ENCODE peak calls at places on chromosomes 1 and 21, in seven cellular contexts. One of them, this sample, is unnamed.

GRCh38 chr1:4726620-4727341 is 72.4 kb downstream of the AJAP1 start:
- DNase-seq in PC-3: no peak
- DNase-seq in ovary: no peak
- DNase-seq in GM12878: no peak
- DNase-seq in iPS DF 6.9: no peak
- DNase-seq in foreskin keratinocyte: no peak
- DNase-seq in cardiac muscle cell: no peak
- DNase-seq in this sample: no peak

GRCh38 chr21:45021428-45022347 is 52.7 kb upstream of the ADARB1 start:
- DNase-seq in PC-3: no peak
- DNase-seq in ovary: peak
- DNase-seq in GM12878: no peak
- DNase-seq in iPS DF 6.9: no peak
- DNase-seq in foreskin keratinocyte: no peak
- DNase-seq in cardiac muscle cell: no peak
- DNase-seq in this sample: no peak

GRCh38 chr1:29521846-29522580 is 285.7 kb downstream of the PTPRU start:
- DNase-seq in PC-3: no peak
- DNase-seq in ovary: peak
- DNase-seq in GM12878: no peak
- DNase-seq in iPS DF 6.9: no peak
- DNase-seq in foreskin keratinocyte: no peak
- DNase-seq in cardiac muscle cell: no peak
- DNase-seq in this sample: no peak

GRCh38 chr1:163163861-163164582 is 38.7 kb downstream of the RGS5 start:
- DNase-seq in PC-3: peak
- DNase-seq in ovary: no peak
- DNase-seq in GM12878: no peak
- DNase-seq in iPS DF 6.9: no peak
- DNase-seq in foreskin keratinocyte: no peak
- DNase-seq in cardiac muscle cell: peak
- DNase-seq in this sample: no peak

GRCh38 chr21:17351766-17352165 is 161.1 kb upstream of the CXADR start:
- DNase-seq in PC-3: no peak
- DNase-seq in ovary: no peak
- DNase-seq in GM12878: no peak
- DNase-seq in iPS DF 6.9: no peak
- DNase-seq in foreskin keratinocyte: no peak
- DNase-seq in cardiac muscle cell: no peak
- DNase-seq in this sample: no peak

GRCh38 chr21:41993744-41994143 is 16.4 kb downstream of the ZBTB21 start:
- DNase-seq in PC-3: peak
- DNase-seq in ovary: no peak
- DNase-seq in GM12878: no peak
- DNase-seq in iPS DF 6.9: no peak
- DNase-seq in foreskin keratinocyte: no peak
- DNase-seq in cardiac muscle cell: peak
- DNase-seq in this sample: peak

GRCh38 chr1:43452789-43453441 is 816 bp downstream of the HYI start:
- DNase-seq in PC-3: peak
- DNase-seq in ovary: peak
- DNase-seq in GM12878: no peak
- DNase-seq in iPS DF 6.9: no peak
- DNase-seq in foreskin keratinocyte: no peak
- DNase-seq in cardiac muscle cell: peak
- DNase-seq in this sample: peak

GRCh38 chr1:29786195-29786594 is 549.9 kb downstream of the PTPRU start:
- DNase-seq in PC-3: no peak
- DNase-seq in ovary: no peak
- DNase-seq in GM12878: no peak
- DNase-seq in iPS DF 6.9: no peak
- DNase-seq in foreskin keratinocyte: no peak
- DNase-seq in cardiac muscle cell: no peak
- DNase-seq in this sample: no peak

GRCh38 chr21:43611598-43612369 is 47.5 kb downstream of the HSF2BP start:
- DNase-seq in PC-3: peak
- DNase-seq in ovary: peak
- DNase-seq in GM12878: no peak
- DNase-seq in iPS DF 6.9: peak
- DNase-seq in foreskin keratinocyte: no peak
- DNase-seq in cardiac muscle cell: peak
- DNase-seq in this sample: peak

GRCh38 chr1:151146072-151146415 is 387 bp downstream of the SEMA6C start:
- DNase-seq in PC-3: no peak
- DNase-seq in ovary: no peak
- DNase-seq in GM12878: no peak
- DNase-seq in iPS DF 6.9: no peak
- DNase-seq in foreskin keratinocyte: no peak
- DNase-seq in cardiac muscle cell: peak
- DNase-seq in this sample: no peak

GRCh38 chr1:91763252-91763651 is 122.7 kb downstream of the TGFBR3 start:
- DNase-seq in PC-3: no peak
- DNase-seq in ovary: no peak
- DNase-seq in GM12878: no peak
- DNase-seq in iPS DF 6.9: no peak
- DNase-seq in foreskin keratinocyte: no peak
- DNase-seq in cardiac muscle cell: peak
- DNase-seq in this sample: no peak

GRCh38 chr1:1203561-1204424 is 2.6 kb downstream of the TNFRSF18 start:
- DNase-seq in PC-3: no peak
- DNase-seq in ovary: no peak
- DNase-seq in GM12878: no peak
- DNase-seq in iPS DF 6.9: no peak
- DNase-seq in foreskin keratinocyte: no peak
- DNase-seq in cardiac muscle cell: no peak
- DNase-seq in this sample: no peak

GRCh38 chr1:184545601-184546000 is 158.8 kb downstream of the C1orf21 start:
- DNase-seq in PC-3: peak
- DNase-seq in ovary: no peak
- DNase-seq in GM12878: no peak
- DNase-seq in iPS DF 6.9: no peak
- DNase-seq in foreskin keratinocyte: peak
- DNase-seq in cardiac muscle cell: peak
- DNase-seq in this sample: no peak

GRCh38 chr21:31142600-31142999 is 104.3 kb upstream of the KRTAP19-8 start:
- DNase-seq in PC-3: peak
- DNase-seq in ovary: no peak
- DNase-seq in GM12878: no peak
- DNase-seq in iPS DF 6.9: no peak
- DNase-seq in foreskin keratinocyte: no peak
- DNase-seq in cardiac muscle cell: no peak
- DNase-seq in this sample: no peak

GRCh38 chr1:71154454-71154853 is 73.6 kb upstream of the ZRANB2 start:
- DNase-seq in PC-3: no peak
- DNase-seq in ovary: no peak
- DNase-seq in GM12878: no peak
- DNase-seq in iPS DF 6.9: no peak
- DNase-seq in foreskin keratinocyte: no peak
- DNase-seq in cardiac muscle cell: no peak
- DNase-seq in this sample: no peak

GRCh38 chr1:201718346-201719202 is 110.4 kb upstream of the IPO9 start:
- DNase-seq in PC-3: no peak
- DNase-seq in ovary: peak
- DNase-seq in GM12878: no peak
- DNase-seq in iPS DF 6.9: no peak
- DNase-seq in foreskin keratinocyte: no peak
- DNase-seq in cardiac muscle cell: no peak
- DNase-seq in this sample: no peak

GRCh38 chr1:199978408-199978940 is 49.0 kb upstream of the NR5A2 start:
- DNase-seq in PC-3: no peak
- DNase-seq in ovary: no peak
- DNase-seq in GM12878: no peak
- DNase-seq in iPS DF 6.9: no peak
- DNase-seq in foreskin keratinocyte: no peak
- DNase-seq in cardiac muscle cell: peak
- DNase-seq in this sample: no peak

GRCh38 chr21:36926989-36927695 is 39.3 kb downstream of the HLCS start:
- DNase-seq in PC-3: peak
- DNase-seq in ovary: no peak
- DNase-seq in GM12878: no peak
- DNase-seq in iPS DF 6.9: no peak
- DNase-seq in foreskin keratinocyte: no peak
- DNase-seq in cardiac muscle cell: no peak
- DNase-seq in this sample: no peak

GRCh38 chr1:25765910-25766645 is 33.9 kb upstream of the SELENON start:
- DNase-seq in PC-3: no peak
- DNase-seq in ovary: no peak
- DNase-seq in GM12878: no peak
- DNase-seq in iPS DF 6.9: no peak
- DNase-seq in foreskin keratinocyte: no peak
- DNase-seq in cardiac muscle cell: no peak
- DNase-seq in this sample: no peak

DNA sequence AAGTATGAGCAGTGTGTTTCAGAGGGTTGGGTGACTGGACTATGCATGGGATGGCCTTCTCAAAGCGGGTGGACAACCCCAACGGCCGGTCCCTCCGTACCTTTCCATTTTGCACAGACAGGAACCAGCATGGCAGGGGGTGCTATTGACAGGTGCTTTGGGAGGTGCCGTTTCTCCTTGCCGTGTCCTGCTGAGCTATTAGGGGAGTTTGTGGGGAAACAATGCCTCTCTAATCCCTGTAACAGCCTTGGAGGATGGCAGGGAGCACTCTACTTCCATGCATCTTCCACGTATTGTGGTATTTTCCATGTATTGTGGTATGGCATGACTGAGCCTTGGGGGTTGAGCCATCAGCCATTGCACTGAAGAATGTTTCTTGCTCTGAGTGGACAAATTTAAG is 6.1 kb downstream of the LRRC8B start:
- DNase-seq in PC-3: no peak
- DNase-seq in ovary: no peak
- DNase-seq in GM12878: no peak
- DNase-seq in iPS DF 6.9: no peak
- DNase-seq in foreskin keratinocyte: no peak
- DNase-seq in cardiac muscle cell: no peak
- DNase-seq in this sample: no peak
- H3K27ac ChIP-seq in PC-3: no peak
- H3K27ac ChIP-seq in ovary: no peak
- H3K27ac ChIP-seq in GM12878: no peak
- H3K27ac ChIP-seq in iPS DF 6.9: no peak
- H3K27ac ChIP-seq in foreskin keratinocyte: no peak
- H3K27ac ChIP-seq in cardiac muscle cell: no peak
- H3K27ac ChIP-seq in this sample: no peak

GRCh38 chr1:22141948-22142314 is 966 bp downstream of the WNT4 start:
- DNase-seq in PC-3: peak
- DNase-seq in ovary: no peak
- DNase-seq in GM12878: no peak
- DNase-seq in iPS DF 6.9: no peak
- DNase-seq in foreskin keratinocyte: no peak
- DNase-seq in cardiac muscle cell: no peak
- DNase-seq in this sample: no peak

GRCh38 chr1:22143586-22144033 is 713 bp upstream of the WNT4 start:
- DNase-seq in PC-3: peak
- DNase-seq in ovary: no peak
- DNase-seq in GM12878: no peak
- DNase-seq in iPS DF 6.9: no peak
- DNase-seq in foreskin keratinocyte: no peak
- DNase-seq in cardiac muscle cell: no peak
- DNase-seq in this sample: no peak

GRCh38 chr1:22141493-22141892 is 1.4 kb downstream of the WNT4 start:
- DNase-seq in PC-3: no peak
- DNase-seq in ovary: no peak
- DNase-seq in GM12878: no peak
- DNase-seq in iPS DF 6.9: no peak
- DNase-seq in foreskin keratinocyte: no peak
- DNase-seq in cardiac muscle cell: no peak
- DNase-seq in this sample: no peak

GRCh38 chr1:22142315-22143064 is 407 bp downstream of the WNT4 start:
- DNase-seq in PC-3: peak
- DNase-seq in ovary: peak
- DNase-seq in GM12878: no peak
- DNase-seq in iPS DF 6.9: no peak
- DNase-seq in foreskin keratinocyte: no peak
- DNase-seq in cardiac muscle cell: no peak
- DNase-seq in this sample: peak

DNA sequence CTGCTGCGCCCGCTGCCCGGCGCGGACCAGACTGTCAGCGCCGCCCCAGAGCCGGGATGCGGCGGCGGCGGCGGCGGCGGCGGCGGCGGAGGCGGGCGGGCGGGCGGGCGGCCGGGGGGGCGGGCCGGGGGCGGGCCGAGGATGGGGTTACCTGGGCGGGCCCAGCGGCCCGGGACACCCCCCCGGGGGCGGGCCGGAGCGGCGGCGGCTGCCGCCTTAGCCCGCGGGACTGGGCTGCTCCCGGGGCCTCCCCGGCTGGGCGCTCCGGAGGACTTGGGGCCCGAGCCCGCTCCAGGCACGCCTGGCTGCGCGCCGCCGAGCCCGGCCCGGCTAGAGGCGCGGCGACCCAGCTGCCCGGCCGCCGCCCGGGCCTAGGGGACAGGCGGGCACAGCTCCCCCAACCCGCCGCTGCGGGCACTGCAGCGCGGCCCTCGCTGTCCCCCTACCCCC is at the start of gene WNT4:
- DNase-seq in PC-3: peak
- DNase-seq in ovary: no peak
- DNase-seq in GM12878: no peak
- DNase-seq in iPS DF 6.9: no peak
- DNase-seq in foreskin keratinocyte: no peak
- DNase-seq in cardiac muscle cell: peak
- DNase-seq in this sample: no peak
- H3K27ac ChIP-seq in PC-3: no peak
- H3K27ac ChIP-seq in ovary: peak
- H3K27ac ChIP-seq in GM12878: no peak
- H3K27ac ChIP-seq in iPS DF 6.9: no peak
- H3K27ac ChIP-seq in foreskin keratinocyte: no peak
- H3K27ac ChIP-seq in cardiac muscle cell: no peak
- H3K27ac ChIP-seq in this sample: peak

DNA sequence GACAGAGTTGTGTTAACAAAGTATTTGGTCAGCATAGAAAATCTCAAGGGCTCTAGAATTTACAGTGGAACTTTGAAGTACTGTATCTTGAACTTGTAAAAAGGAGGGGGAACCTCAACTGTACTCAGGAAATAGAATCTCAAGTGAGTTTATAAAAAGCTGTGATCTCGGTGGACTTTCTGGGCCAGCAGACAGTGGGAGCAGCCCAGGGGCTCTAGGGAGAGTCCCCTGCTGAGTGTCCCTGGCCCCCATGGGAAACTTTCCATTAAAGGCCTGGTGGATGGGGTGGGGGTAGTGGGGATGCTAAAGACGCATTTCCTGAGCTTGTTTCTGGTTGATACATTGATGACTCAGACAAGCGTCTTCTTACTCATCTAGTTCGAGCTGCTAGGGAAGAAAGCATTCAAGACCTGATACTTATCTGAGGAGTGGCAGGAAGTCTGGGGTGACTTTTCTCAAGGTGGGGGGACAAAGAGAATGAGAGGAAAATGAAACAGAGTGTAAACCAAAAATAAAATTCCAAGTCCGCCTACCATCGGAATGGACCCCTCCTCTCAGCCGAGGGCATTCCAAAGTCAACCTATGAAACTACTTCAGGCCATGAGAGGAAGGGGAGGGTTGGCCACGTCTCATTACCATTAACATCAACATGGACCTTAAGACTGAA is 65.5 kb downstream of the NID1 start:
- DNase-seq in PC-3: peak
- DNase-seq in ovary: no peak
- DNase-seq in GM12878: peak
- DNase-seq in iPS DF 6.9: no peak
- DNase-seq in foreskin keratinocyte: peak
- DNase-seq in cardiac muscle cell: peak
- DNase-seq in this sample: no peak
- H3K27ac ChIP-seq in PC-3: peak
- H3K27ac ChIP-seq in ovary: no peak
- H3K27ac ChIP-seq in GM12878: peak
- H3K27ac ChIP-seq in iPS DF 6.9: no peak
- H3K27ac ChIP-seq in foreskin keratinocyte: peak
- H3K27ac ChIP-seq in cardiac muscle cell: no peak
- H3K27ac ChIP-seq in this sample: peak

GRCh38 chr1:172163479-172164215 is 256.8 kb upstream of the C1orf105 start:
- DNase-seq in PC-3: no peak
- DNase-seq in ovary: no peak
- DNase-seq in GM12878: no peak
- DNase-seq in iPS DF 6.9: no peak
- DNase-seq in foreskin keratinocyte: no peak
- DNase-seq in cardiac muscle cell: peak
- DNase-seq in this sample: no peak
- H3K27ac ChIP-seq in PC-3: no peak
- H3K27ac ChIP-seq in ovary: no peak
- H3K27ac ChIP-seq in GM12878: no peak
- H3K27ac ChIP-seq in iPS DF 6.9: no peak
- H3K27ac ChIP-seq in foreskin keratinocyte: no peak
- H3K27ac ChIP-seq in cardiac muscle cell: no peak
- H3K27ac ChIP-seq in this sample: no peak

This sample was measured in uterus.